ENCODE peak calls at places on chromosomes 12 and 14, in four cellular contexts. F is IMR-90, E is lung microvascular endothelial cell, A is cardiac muscle cell. C is an unnamed sample.

GRCh38 chr14:77607741-77608302 is 8.6 kb downstream of the SPTLC2 start:
- DNase-seq in F (no peak), A (no peak), E (no peak), C (no peak)

GRCh38 chr14:34933301-34933700 is 49.5 kb upstream of the SRP54 start:
- DNase-seq in F (no peak), E (no peak), A (no peak), C (no peak)

GRCh38 chr12:4115570-4115969 is 158.0 kb upstream of the CCND2 start:
- DNase-seq in A (no peak), E (peak), F (no peak), C (no peak)

GRCh38 chr12:3117628-3118027 is 40.4 kb downstream of the TSPAN9 start:
- DNase-seq in A (peak), E (no peak), F (peak), C (peak)

GRCh38 chr14:91473046-91473445 is 37.1 kb downstream of the PPP4R3A start:
- DNase-seq in A (no peak), F (no peak), E (peak), C (no peak)

GRCh38 chr12:117671734-117672133 is 297.1 kb downstream of the KSR2 start:
- DNase-seq in F (no peak), A (peak), E (peak), C (no peak)

GRCh38 chr12:70660620-70661219 is 23.5 kb upstream of the PTPRB start:
- DNase-seq in E (no peak), F (peak), A (no peak), C (peak)

GRCh38 chr14:62329427-62329826 is 567.2 kb downstream of the SNAPC1 start:
- DNase-seq in A (no peak), F (peak), E (no peak), C (no peak)

GRCh38 chr14:52332269-52332668 is 18.2 kb downstream of the PTGER2 start:
- DNase-seq in A (no peak), F (peak), E (no peak), C (no peak)

GRCh38 chr12:31524791-31525495 is 66.0 kb downstream of the DENND5B start:
- DNase-seq in A (peak), F (peak), E (no peak), C (no peak)

GRCh38 chr12:5556033-5556614 is 124.2 kb downstream of the NTF3 start:
- DNase-seq in A (no peak), E (no peak), F (no peak), C (no peak)

GRCh38 chr12:127381043-127381668 is 885.8 kb upstream of the TMEM132C start:
- DNase-seq in E (peak), A (peak), F (no peak), C (no peak)

GRCh38 chr12:4246116-4246515 is 27.4 kb upstream of the CCND2 start:
- DNase-seq in A (no peak), F (no peak), E (no peak), C (no peak)

GRCh38 chr12:26863515-26863914 is 30.5 kb upstream of the ITPR2 start:
- DNase-seq in E (peak), F (peak), A (peak), C (no peak)

GRCh38 chr12:48508987-48509386 is 16.4 kb upstream of the OR8S1 start:
- DNase-seq in E (no peak), F (no peak), A (no peak), C (no peak)

GRCh38 chr12:53496752-53497032 is 2.6 kb downstream of the MAP3K12 start:
- DNase-seq in A (peak), E (no peak), F (no peak), C (no peak)

GRCh38 chr14:51319181-51319597 is 79.1 kb downstream of the TMX1 start:
- DNase-seq in A (no peak), E (no peak), F (no peak), C (no peak)

GRCh38 chr12:132524405-132524804 is 34.5 kb downstream of the FBRSL1 start:
- DNase-seq in A (no peak), F (peak), E (no peak), C (no peak)

GRCh38 chr14:98014851-98015615 is 1217.9 kb downstream of the VRK1 start:
- DNase-seq in F (no peak), A (no peak), E (no peak), C (no peak)

GRCh38 chr12:110067531-110067930 is 19.2 kb upstream of the C12orf76 start:
- DNase-seq in E (no peak), F (no peak), A (no peak), C (no peak)

GRCh38 chr12:75711276-75711675 is 199.9 kb upstream of the KRR1 start:
- DNase-seq in E (no peak), F (no peak), A (no peak), C (no peak)

GRCh38 chr14:70622111-70622712 is 19.5 kb upstream of the TTC9 start:
- DNase-seq in F (peak), E (peak), A (peak), C (no peak)

GRCh38 chr12:122395319-122395718 is 27.1 kb downstream of the CLIP1 start:
- DNase-seq in F (peak), A (peak), E (peak), C (peak)

GRCh38 chr14:100736269-100737180 is 9.8 kb downstream of the DLK1 start:
- DNase-seq in E (no peak), A (no peak), F (no peak), C (no peak)

GRCh38 chr14:54189358-54190354 is 207.2 kb upstream of the CDKN3 start:
- DNase-seq in E (no peak), A (peak), F (peak), C (no peak)

GRCh38 chr14:88831285-88831684 is 6.8 kb downstream of the TTC8 start:
- DNase-seq in A (peak), E (no peak), F (peak), C (peak)

GRCh38 chr12:89334770-89335169 is 17.5 kb downstream of the DUSP6 start:
- DNase-seq in E (no peak), A (peak), F (peak), C (no peak)

GRCh38 chr12:110782922-110783321 is 40.2 kb upstream of the PPP1CC start:
- DNase-seq in F (no peak), A (no peak), E (no peak), C (no peak)

GRCh38 chr12:41619705-41620104 is 431.6 kb downstream of the PDZRN4 start:
- DNase-seq in F (no peak), A (no peak), E (no peak), C (no peak)

GRCh38 chr14:29463727-29464370 is 463.8 kb downstream of the PRKD1 start:
- DNase-seq in A (peak), E (peak), F (no peak), C (no peak)

GRCh38 chr12:43098078-43098477 is 453.9 kb downstream of the ADAMTS20 start:
- DNase-seq in F (no peak), A (no peak), E (no peak), C (no peak)

GRCh38 chr14:90968025-90968424 is 92.4 kb downstream of the RPS6KA5 start:
- DNase-seq in F (no peak), A (peak), E (no peak), C (no peak)

GRCh38 chr14:94046696-94047250 is 20.6 kb downstream of the OTUB2 start:
- DNase-seq in F (no peak), E (no peak), A (no peak), C (no peak)

GRCh38 chr14:77316872-77317271 is 3.8 kb downstream of the POMT2 start:
- DNase-seq in E (no peak), F (no peak), A (no peak), C (no peak)

GRCh38 chr14:94823556-94824341 is 53.8 kb upstream of the GSC start:
- DNase-seq in F (no peak), A (no peak), E (no peak), C (no peak)

GRCh38 chr12:118979763-118980406 is 1.5 kb upstream of the SRRM4 start:
- DNase-seq in E (peak), A (peak), F (peak), C (peak)

GRCh38 chr12:93011100-93011499 is 82.0 kb upstream of the EEA1 start:
- DNase-seq in E (peak), A (no peak), F (no peak), C (no peak)

GRCh38 chr14:55867726-55868125 is 250.5 kb upstream of the PELI2 start:
- DNase-seq in F (peak), A (no peak), E (no peak), C (no peak)

GRCh38 chr12:55847603-55848329 is 5.0 kb upstream of the MMP19 start:
- DNase-seq in A (peak), F (peak), E (peak), C (peak)